ENCODE peak calls at places on chromosome 14, in eight cellular contexts. C, R, J, Q, P, L, H and U are unnamed samples.

GRCh38 chr14:36807727-36808126 is 146.1 kb downstream of the PAX9 start:
- DNase-seq in P (no peak), J (no peak), L (no peak), H (no peak), C (no peak), Q (no peak), R (no peak), U (no peak)

GRCh38 chr14:61620130-61620946 is 75.0 kb upstream of the HIF1A start:
- DNase-seq in C (no peak), H (no peak), P (no peak), J (no peak), L (no peak), Q (peak; percentile 89), R (no peak), U (no peak)

GRCh38 chr14:61526405-61527312 is 168.7 kb upstream of the HIF1A start:
- DNase-seq in Q (no peak), L (peak; percentile 92), H (no peak), C (no peak), J (peak; percentile 85), P (no peak), R (peak; percentile 41), U (peak; percentile 60)

GRCh38 chr14:36217027-36217426 is 40.5 kb upstream of the PTCSC3 start:
- DNase-seq in Q (no peak), C (no peak), H (no peak), J (no peak), L (no peak), R (no peak), P (no peak), U (no peak)

GRCh38 chr14:95256011-95256775 is 63.5 kb downstream of the CLMN start:
- DNase-seq in H (no peak), Q (no peak), R (no peak), J (no peak), P (no peak), L (no peak), C (no peak), U (no peak)

GRCh38 chr14:91303091-91303923 is 58.8 kb upstream of the GPR68 start:
- DNase-seq in R (peak; percentile 77), P (peak; percentile 49), H (peak; percentile 67), Q (no peak), L (no peak), C (peak; percentile 48), J (no peak), U (no peak)

GRCh38 chr14:85310491-85311272 is 219.3 kb upstream of the FLRT2 start:
- DNase-seq in H (no peak), C (no peak), Q (no peak), P (no peak), R (no peak), J (no peak), L (no peak), U (no peak)

GRCh38 chr14:58491593-58491992 is 64.1 kb downstream of the KIAA0586 start:
- DNase-seq in J (no peak), C (no peak), H (no peak), Q (peak; percentile 45), R (no peak), L (no peak), P (no peak), U (no peak)

GRCh38 chr14:93909429-93910128 is 17.6 kb upstream of the FAM181A start:
- DNase-seq in H (no peak), L (no peak), C (no peak), P (no peak), R (no peak), Q (no peak), J (no peak), U (no peak)

GRCh38 chr14:96176275-96176674 is 28.4 kb upstream of the BDKRB2 start:
- DNase-seq in L (no peak), R (no peak), Q (peak; percentile 73), H (no peak), C (no peak), P (no peak), J (no peak), U (peak; percentile 21)

GRCh38 chr14:57273236-57273635 is 4.5 kb downstream of the AP5M1 start:
- DNase-seq in P (no peak), R (no peak), H (no peak), Q (no peak), L (no peak), J (no peak), C (no peak), U (no peak)

GRCh38 chr14:79040742-79041249 is 870.6 kb downstream of the NRXN3 start:
- DNase-seq in P (no peak), R (no peak), J (no peak), L (no peak), C (no peak), Q (no peak), H (no peak), U (no peak)

GRCh38 chr14:66388516-66388915 is 97.7 kb upstream of the CCDC196 start:
- DNase-seq in R (no peak), L (no peak), P (no peak), Q (no peak), H (no peak), C (no peak), J (no peak), U (no peak)

GRCh38 chr14:94816113-94816512 is 46.2 kb upstream of the GSC start:
- DNase-seq in Q (no peak), R (no peak), H (no peak), P (no peak), L (no peak), J (no peak), C (no peak), U (no peak)

GRCh38 chr14:96136361-96136760 is 68.3 kb upstream of the BDKRB2 start:
- DNase-seq in R (no peak), J (no peak), L (no peak), P (no peak), H (no peak), C (no peak), Q (peak; percentile 88), U (no peak)

GRCh38 chr14:24389266-24389855 is 9.4 kb upstream of the NYNRIN start:
- DNase-seq in P (no peak), L (no peak), J (no peak), R (no peak), C (no peak), H (no peak), Q (peak; percentile 64), U (no peak)

GRCh38 chr14:102078344-102078743 is 8.5 kb downstream of the HSP90AA1 start:
- DNase-seq in L (no peak), P (no peak), H (no peak), R (no peak), J (no peak), C (no peak), Q (no peak), U (no peak)

GRCh38 chr14:102078840-102079699 is 7.8 kb downstream of the HSP90AA1 start:
- DNase-seq in L (no peak), P (no peak), R (no peak), C (no peak), H (no peak), Q (no peak), J (no peak), U (no peak)

GRCh38 chr14:102079700-102079979 is 7.2 kb downstream of the HSP90AA1 start:
- DNase-seq in J (no peak), P (no peak), Q (no peak), H (no peak), L (no peak), C (no peak), R (no peak), U (no peak)

GRCh38 chr14:102075155-102075554 is 11.7 kb downstream of the HSP90AA1 start:
- DNase-seq in J (no peak), R (no peak), L (no peak), C (no peak), P (no peak), H (no peak), Q (no peak), U (no peak)

DNA sequence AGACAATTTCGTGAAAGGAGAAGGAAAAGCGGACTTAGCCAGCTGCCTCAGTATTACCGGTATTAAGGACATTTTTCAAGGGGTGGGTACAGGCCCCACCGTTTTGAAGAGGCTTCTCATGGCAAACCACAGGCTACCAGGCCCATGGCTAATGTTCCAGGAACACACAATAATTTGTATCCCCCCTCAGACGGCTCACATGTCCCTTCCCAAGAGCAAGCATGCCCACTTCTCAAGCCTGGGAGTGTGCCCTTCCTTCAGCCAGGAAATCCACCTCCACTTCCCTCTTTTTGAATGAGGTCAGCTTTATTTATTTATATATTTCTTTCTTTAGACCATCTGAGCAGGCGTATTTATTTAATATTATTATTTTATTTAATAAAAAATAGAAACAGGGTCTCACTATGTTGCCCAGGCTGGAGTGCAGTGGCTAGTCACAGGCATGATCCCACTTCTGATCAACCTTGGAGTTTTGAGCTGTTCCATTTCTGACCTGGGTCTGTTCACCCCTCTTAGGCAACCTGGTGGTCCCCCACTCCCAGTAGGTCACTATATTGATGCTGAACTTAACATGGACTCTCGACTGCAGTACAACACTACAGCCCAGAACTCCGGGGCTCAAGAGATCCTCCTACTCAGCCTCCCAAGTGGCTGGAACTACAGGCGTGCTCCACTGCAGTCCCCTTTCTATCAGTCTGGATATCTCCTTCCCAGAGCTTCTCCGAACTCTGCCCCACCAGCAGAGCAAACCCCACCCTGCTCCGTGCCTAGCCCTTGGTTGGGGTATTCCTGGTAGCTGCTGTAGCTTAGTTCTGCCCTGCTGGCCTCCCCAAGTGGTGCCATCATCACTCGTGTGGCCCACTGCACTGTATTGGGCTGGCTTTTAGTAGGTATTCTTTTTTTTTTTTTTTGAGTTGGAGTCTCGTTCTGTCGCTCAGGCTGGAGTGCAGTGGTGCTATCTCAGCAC is 9.8 kb downstream of the HSP90AA1 start:
- DNase-seq in P (no peak), C (no peak), J (no peak), L (no peak), R (no peak), H (no peak), Q (no peak), U (no peak)
- TF ChIP-seq POLR2A in P (peak; percentile 5), C (no peak), J (no peak), L (no peak), R (no peak), H (no peak), Q (no peak), U (no peak)

GRCh38 chr14:99266181-99267178 is 5.5 kb downstream of the BCL11B start:
- DNase-seq in L (peak; percentile 78), H (peak; percentile 82), J (peak; percentile 78), C (peak; percentile 51), R (peak; percentile 65), Q (peak; percentile 53), P (peak; percentile 45), U (peak; percentile 40)
- H3K4me3 ChIP-seq in L (no peak overlapping the region), H (no peak overlapping the region), J (no peak overlapping the region), C (no peak overlapping the region), R (no peak overlapping the region), Q (no peak overlapping the region), P (no peak overlapping the region), U (no peak overlapping the region)

DNA sequence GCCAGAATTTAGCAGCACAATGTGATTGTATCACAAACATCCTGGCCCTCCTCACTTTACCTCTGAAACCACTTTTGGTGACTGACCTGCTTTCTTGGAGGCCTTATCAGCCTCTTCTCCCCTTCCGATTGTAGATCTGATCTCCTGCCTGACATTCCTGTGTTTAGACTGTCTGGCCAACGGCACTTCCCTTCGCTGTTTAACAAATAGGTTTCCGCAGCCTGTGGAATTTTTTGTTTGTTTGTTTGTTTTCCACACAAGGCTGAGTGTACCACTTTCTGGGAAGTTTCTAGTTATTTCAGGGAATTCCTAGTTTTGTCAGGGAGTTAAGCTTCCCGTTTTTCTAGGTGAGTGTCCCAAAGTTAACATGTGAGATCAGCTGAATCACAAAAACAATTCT is 65.9 kb upstream of the CDKN3 start:
- DNase-seq in C (no peak), P (no peak), R (no peak), L (no peak), J (no peak), Q (no peak), H (no peak), U (no peak)
- TF ChIP-seq POLR2A in C (no peak), P (no peak), R (no peak), L (no peak), J (no peak), Q (no peak), H (no peak), U (no peak)

GRCh38 chr14:29618323-29619067 is 309.2 kb downstream of the PRKD1 start:
- DNase-seq in Q (no peak), L (no peak), P (no peak), J (no peak), R (no peak), C (no peak), H (no peak), U (no peak)
- H3K4me3 ChIP-seq in Q (no peak overlapping the region), L (no peak overlapping the region), P (no peak overlapping the region), J (no peak overlapping the region), R (no peak overlapping the region), C (no peak overlapping the region), H (no peak overlapping the region), U (no peak overlapping the region)